ENCODE peak calls at places on chromosomes 12 and 14, in four cellular contexts. One of them, this sample, is unnamed.

GRCh38 chr12:116698131-116698495 is 39.8 kb downstream of the SPRING1 start:
- DNase-seq in endothelial cell of umbilical vein: no peak
- DNase-seq in fibroblast of the aortic adventitia: no peak
- DNase-seq in dorsolateral prefrontal cortex: no peak
- DNase-seq in this sample: no peak

GRCh38 chr14:60206837-60207533 is 41.8 kb upstream of the DHRS7 start:
- DNase-seq in endothelial cell of umbilical vein: no peak
- DNase-seq in fibroblast of the aortic adventitia: no peak
- DNase-seq in dorsolateral prefrontal cortex: no peak
- DNase-seq in this sample: no peak

GRCh38 chr14:47660158-47660557 is 15.2 kb downstream of the MDGA2 start:
- DNase-seq in endothelial cell of umbilical vein: no peak
- DNase-seq in fibroblast of the aortic adventitia: no peak
- DNase-seq in dorsolateral prefrontal cortex: no peak
- DNase-seq in this sample: no peak

GRCh38 chr12:130375296-130375695 is 37.6 kb downstream of the PIWIL1 start:
- DNase-seq in endothelial cell of umbilical vein: no peak
- DNase-seq in fibroblast of the aortic adventitia: no peak
- DNase-seq in dorsolateral prefrontal cortex: no peak
- DNase-seq in this sample: no peak

GRCh38 chr12:98738002-98738401 is 92.9 kb downstream of the APAF1 start:
- DNase-seq in endothelial cell of umbilical vein: peak; percentile 73
- DNase-seq in fibroblast of the aortic adventitia: no peak
- DNase-seq in dorsolateral prefrontal cortex: no peak
- DNase-seq in this sample: no peak

GRCh38 chr12:54287316-54288157 is 7.0 kb downstream of the HNRNPA1 start:
- DNase-seq in endothelial cell of umbilical vein: no peak
- DNase-seq in fibroblast of the aortic adventitia: peak; percentile 30
- DNase-seq in dorsolateral prefrontal cortex: no peak
- DNase-seq in this sample: peak; percentile 40

GRCh38 chr14:81199084-81199483 is 21.7 kb downstream of the GTF2A1 start:
- DNase-seq in endothelial cell of umbilical vein: no peak
- DNase-seq in fibroblast of the aortic adventitia: no peak
- DNase-seq in dorsolateral prefrontal cortex: no peak
- DNase-seq in this sample: no peak

GRCh38 chr12:70619471-70620152 is 17.6 kb downstream of the PTPRB start:
- DNase-seq in endothelial cell of umbilical vein: no peak
- DNase-seq in fibroblast of the aortic adventitia: peak; percentile 50
- DNase-seq in dorsolateral prefrontal cortex: no peak
- DNase-seq in this sample: peak; percentile 8

GRCh38 chr14:76887196-76887595 is 61.0 kb downstream of the LRRC74A start:
- DNase-seq in endothelial cell of umbilical vein: no peak
- DNase-seq in fibroblast of the aortic adventitia: peak; percentile 42
- DNase-seq in dorsolateral prefrontal cortex: peak; percentile 44
- DNase-seq in this sample: peak; percentile 76

GRCh38 chr12:82862876-82863649 is 176.4 kb downstream of the TMTC2 start:
- DNase-seq in endothelial cell of umbilical vein: no peak
- DNase-seq in fibroblast of the aortic adventitia: no peak
- DNase-seq in dorsolateral prefrontal cortex: no peak
- DNase-seq in this sample: peak; percentile 7

GRCh38 chr12:6843118-6843902 is 2.6 kb downstream of the GNB3 start:
- DNase-seq in endothelial cell of umbilical vein: no peak
- DNase-seq in fibroblast of the aortic adventitia: no peak
- DNase-seq in dorsolateral prefrontal cortex: no peak
- DNase-seq in this sample: no peak

GRCh38 chr12:110084314-110085015 is 36.1 kb upstream of the C12orf76 start:
- DNase-seq in endothelial cell of umbilical vein: no peak
- DNase-seq in fibroblast of the aortic adventitia: no peak
- DNase-seq in dorsolateral prefrontal cortex: no peak
- DNase-seq in this sample: no peak

GRCh38 chr12:23771230-23771949 is 178.1 kb downstream of the SOX5 start:
- DNase-seq in endothelial cell of umbilical vein: no peak
- DNase-seq in fibroblast of the aortic adventitia: peak; percentile 28
- DNase-seq in dorsolateral prefrontal cortex: peak; percentile 87
- DNase-seq in this sample: no peak

GRCh38 chr12:65740873-65741600 is 83.2 kb upstream of the HMGA2 start:
- DNase-seq in endothelial cell of umbilical vein: peak; percentile 82
- DNase-seq in fibroblast of the aortic adventitia: peak; percentile 68
- DNase-seq in dorsolateral prefrontal cortex: peak; percentile 24
- DNase-seq in this sample: peak; percentile 94

GRCh38 chr12:132711169-132711843 is 664 bp downstream of the PGAM5 start:
- DNase-seq in endothelial cell of umbilical vein: peak; percentile 40
- DNase-seq in fibroblast of the aortic adventitia: peak; percentile 23
- DNase-seq in dorsolateral prefrontal cortex: no peak
- DNase-seq in this sample: no peak

GRCh38 chr12:26269554-26270284 is 74.3 kb downstream of the SSPN start:
- DNase-seq in endothelial cell of umbilical vein: no peak
- DNase-seq in fibroblast of the aortic adventitia: no peak
- DNase-seq in dorsolateral prefrontal cortex: no peak
- DNase-seq in this sample: no peak

GRCh38 chr12:269216-269615 is 6.6 kb upstream of the SLC6A13 start:
- DNase-seq in endothelial cell of umbilical vein: no peak
- DNase-seq in fibroblast of the aortic adventitia: no peak
- DNase-seq in dorsolateral prefrontal cortex: peak; percentile 31
- DNase-seq in this sample: no peak

GRCh38 chr12:112836736-112837628 is 45.4 kb downstream of the RPH3A start:
- DNase-seq in endothelial cell of umbilical vein: peak; percentile 30
- DNase-seq in fibroblast of the aortic adventitia: peak; percentile 31
- DNase-seq in dorsolateral prefrontal cortex: no peak
- DNase-seq in this sample: peak; percentile 6

GRCh38 chr12:94229902-94230301 is 81.5 kb downstream of the PLXNC1 start:
- DNase-seq in endothelial cell of umbilical vein: no peak
- DNase-seq in fibroblast of the aortic adventitia: no peak
- DNase-seq in dorsolateral prefrontal cortex: no peak
- DNase-seq in this sample: no peak

GRCh38 chr12:65330341-65330740 is 51.9 kb downstream of the MSRB3 start:
- DNase-seq in endothelial cell of umbilical vein: peak; percentile 31
- DNase-seq in fibroblast of the aortic adventitia: no peak
- DNase-seq in dorsolateral prefrontal cortex: no peak
- DNase-seq in this sample: no peak

GRCh38 chr12:109879332-109880048 is 851 bp downstream of the GLTP start:
- DNase-seq in endothelial cell of umbilical vein: peak; percentile 33
- DNase-seq in fibroblast of the aortic adventitia: peak; percentile 26
- DNase-seq in dorsolateral prefrontal cortex: no peak
- DNase-seq in this sample: no peak

GRCh38 chr14:62451221-62451620 is 594.0 kb downstream of the KCNH5 start:
- DNase-seq in endothelial cell of umbilical vein: no peak
- DNase-seq in fibroblast of the aortic adventitia: no peak
- DNase-seq in dorsolateral prefrontal cortex: no peak
- DNase-seq in this sample: no peak

GRCh38 chr14:50763386-50764007 is 67.5 kb downstream of the NIN start:
- DNase-seq in endothelial cell of umbilical vein: no peak
- DNase-seq in fibroblast of the aortic adventitia: peak; percentile 15
- DNase-seq in dorsolateral prefrontal cortex: no peak
- DNase-seq in this sample: peak; percentile 88

GRCh38 chr12:47276253-47277070 is 196.7 kb upstream of the AMIGO2 start:
- DNase-seq in endothelial cell of umbilical vein: peak; percentile 54
- DNase-seq in fibroblast of the aortic adventitia: no peak
- DNase-seq in dorsolateral prefrontal cortex: no peak
- DNase-seq in this sample: peak; percentile 54

GRCh38 chr12:15767301-15767700 is 21.9 kb downstream of the EPS8 start:
- DNase-seq in endothelial cell of umbilical vein: no peak
- DNase-seq in fibroblast of the aortic adventitia: no peak
- DNase-seq in dorsolateral prefrontal cortex: no peak
- DNase-seq in this sample: no peak

GRCh38 chr14:99763527-99764221 is 29.5 kb upstream of the EML1 start:
- DNase-seq in endothelial cell of umbilical vein: no peak
- DNase-seq in fibroblast of the aortic adventitia: no peak
- DNase-seq in dorsolateral prefrontal cortex: no peak
- DNase-seq in this sample: no peak

GRCh38 chr14:95463173-95463901 is 53.1 kb downstream of the SYNE3 start:
- DNase-seq in endothelial cell of umbilical vein: peak; percentile 86
- DNase-seq in fibroblast of the aortic adventitia: peak; percentile 54
- DNase-seq in dorsolateral prefrontal cortex: no peak
- DNase-seq in this sample: no peak

GRCh38 chr12:17954788-17955187 is 135.2 kb downstream of the RERGL start:
- DNase-seq in endothelial cell of umbilical vein: no peak
- DNase-seq in fibroblast of the aortic adventitia: no peak
- DNase-seq in dorsolateral prefrontal cortex: no peak
- DNase-seq in this sample: no peak

GRCh38 chr14:24798911-24799310 is 164.9 kb upstream of the GZMB start:
- DNase-seq in endothelial cell of umbilical vein: no peak
- DNase-seq in fibroblast of the aortic adventitia: no peak
- DNase-seq in dorsolateral prefrontal cortex: no peak
- DNase-seq in this sample: no peak

GRCh38 chr14:25086081-25086480 is 36.1 kb upstream of the STXBP6 start:
- DNase-seq in endothelial cell of umbilical vein: no peak
- DNase-seq in fibroblast of the aortic adventitia: no peak
- DNase-seq in dorsolateral prefrontal cortex: no peak
- DNase-seq in this sample: no peak

GRCh38 chr12:58487280-58488141 is 432.8 kb downstream of the LRIG3 start:
- DNase-seq in endothelial cell of umbilical vein: no peak
- DNase-seq in fibroblast of the aortic adventitia: peak; percentile 69
- DNase-seq in dorsolateral prefrontal cortex: no peak
- DNase-seq in this sample: peak; percentile 82

GRCh38 chr14:88792572-88793258 is at the start of gene EML5:
- DNase-seq in endothelial cell of umbilical vein: peak; percentile 76
- DNase-seq in fibroblast of the aortic adventitia: peak; percentile 33
- DNase-seq in dorsolateral prefrontal cortex: peak; percentile 78
- DNase-seq in this sample: peak; percentile 51

GRCh38 chr14:40093800-40094199 is 661.6 kb upstream of the FBXO33 start:
- DNase-seq in endothelial cell of umbilical vein: no peak
- DNase-seq in fibroblast of the aortic adventitia: no peak
- DNase-seq in dorsolateral prefrontal cortex: no peak
- DNase-seq in this sample: no peak

GRCh38 chr14:40099316-40099715 is 667.1 kb upstream of the FBXO33 start:
- DNase-seq in endothelial cell of umbilical vein: no peak
- DNase-seq in fibroblast of the aortic adventitia: no peak
- DNase-seq in dorsolateral prefrontal cortex: no peak
- DNase-seq in this sample: no peak

GRCh38 chr14:40100544-40101196 is 668.4 kb upstream of the FBXO33 start:
- DNase-seq in endothelial cell of umbilical vein: no peak
- DNase-seq in fibroblast of the aortic adventitia: no peak
- DNase-seq in dorsolateral prefrontal cortex: no peak
- DNase-seq in this sample: no peak

GRCh38 chr14:40098468-40098867 is 666.2 kb upstream of the FBXO33 start:
- DNase-seq in endothelial cell of umbilical vein: no peak
- DNase-seq in fibroblast of the aortic adventitia: no peak
- DNase-seq in dorsolateral prefrontal cortex: no peak
- DNase-seq in this sample: no peak

DNA sequence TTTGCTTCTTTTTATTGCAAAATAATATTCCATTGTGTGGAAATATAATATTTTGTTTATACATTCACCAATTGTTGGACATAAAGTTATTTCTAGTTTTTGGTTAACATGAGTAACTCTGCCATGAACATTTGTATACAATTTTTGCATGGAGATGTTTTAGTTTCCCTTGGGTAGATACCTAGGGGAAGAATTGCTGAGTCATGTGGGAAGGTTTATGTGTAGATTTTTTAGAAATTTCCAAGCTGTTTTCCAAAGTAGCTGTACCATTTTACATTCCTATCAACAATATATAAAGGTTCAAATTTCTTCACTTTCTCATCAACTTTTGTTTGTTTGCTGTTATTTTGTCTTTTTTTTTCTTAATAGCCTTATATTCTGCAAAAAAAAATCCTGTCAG is 664.7 kb upstream of the FBXO33 start:
- DNase-seq in endothelial cell of umbilical vein: no peak
- DNase-seq in fibroblast of the aortic adventitia: no peak
- DNase-seq in dorsolateral prefrontal cortex: no peak
- DNase-seq in this sample: no peak
- TF ChIP-seq CTCF in endothelial cell of umbilical vein: no peak
- TF ChIP-seq CTCF in fibroblast of the aortic adventitia: no peak
- TF ChIP-seq CTCF in dorsolateral prefrontal cortex: no peak
- TF ChIP-seq CTCF in this sample: no peak

GRCh38 chr12:53182836-53183235 is 2.1 kb upstream of the CSAD start:
- DNase-seq in endothelial cell of umbilical vein: peak; percentile 26
- DNase-seq in fibroblast of the aortic adventitia: no peak
- DNase-seq in dorsolateral prefrontal cortex: no peak
- DNase-seq in this sample: no peak
- H3K4me3 ChIP-seq in endothelial cell of umbilical vein: no peak overlapping the region
- H3K4me3 ChIP-seq in fibroblast of the aortic adventitia: peak overlapping the region; percentile 81
- H3K4me3 ChIP-seq in dorsolateral prefrontal cortex: peak overlapping the region; percentile 75
- H3K4me3 ChIP-seq in this sample: peak overlapping the region; percentile 81

GRCh38 chr12:20801035-20801434 is 9.5 kb upstream of the SLCO1B3 start:
- DNase-seq in endothelial cell of umbilical vein: no peak
- DNase-seq in fibroblast of the aortic adventitia: no peak
- DNase-seq in dorsolateral prefrontal cortex: no peak
- DNase-seq in this sample: no peak

GRCh38 chr12:20792971-20793370 is 17.5 kb upstream of the SLCO1B3 start:
- DNase-seq in endothelial cell of umbilical vein: no peak
- DNase-seq in fibroblast of the aortic adventitia: no peak
- DNase-seq in dorsolateral prefrontal cortex: no peak
- DNase-seq in this sample: no peak

GRCh38 chr12:20800160-20800559 is 10.3 kb upstream of the SLCO1B3 start:
- DNase-seq in endothelial cell of umbilical vein: no peak
- DNase-seq in fibroblast of the aortic adventitia: no peak
- DNase-seq in dorsolateral prefrontal cortex: no peak
- DNase-seq in this sample: no peak

GRCh38 chr12:20798561-20798960 is 11.9 kb upstream of the SLCO1B3 start:
- DNase-seq in endothelial cell of umbilical vein: peak; percentile 59
- DNase-seq in fibroblast of the aortic adventitia: peak; percentile 14
- DNase-seq in dorsolateral prefrontal cortex: no peak
- DNase-seq in this sample: no peak
- TF ChIP-seq CTCF in endothelial cell of umbilical vein: peak; percentile 20
- TF ChIP-seq CTCF in fibroblast of the aortic adventitia: no peak
- TF ChIP-seq CTCF in dorsolateral prefrontal cortex: peak; percentile 50
- TF ChIP-seq CTCF in this sample: no peak

GRCh38 chr12:124296916-124297351 is 2.0 kb downstream of the RFLNA start:
- DNase-seq in endothelial cell of umbilical vein: peak; percentile 37
- DNase-seq in fibroblast of the aortic adventitia: no peak
- DNase-seq in dorsolateral prefrontal cortex: no peak
- DNase-seq in this sample: no peak

GRCh38 chr12:124297389-124297788 is 2.5 kb downstream of the RFLNA start:
- DNase-seq in endothelial cell of umbilical vein: no peak
- DNase-seq in fibroblast of the aortic adventitia: no peak
- DNase-seq in dorsolateral prefrontal cortex: no peak
- DNase-seq in this sample: no peak

GRCh38 chr12:124297856-124298255 is 3.0 kb downstream of the RFLNA start:
- DNase-seq in endothelial cell of umbilical vein: no peak
- DNase-seq in fibroblast of the aortic adventitia: no peak
- DNase-seq in dorsolateral prefrontal cortex: no peak
- DNase-seq in this sample: no peak

GRCh38 chr12:124295431-124296058 is 652 bp downstream of the RFLNA start:
- DNase-seq in endothelial cell of umbilical vein: no peak
- DNase-seq in fibroblast of the aortic adventitia: no peak
- DNase-seq in dorsolateral prefrontal cortex: no peak
- DNase-seq in this sample: no peak

DNA sequence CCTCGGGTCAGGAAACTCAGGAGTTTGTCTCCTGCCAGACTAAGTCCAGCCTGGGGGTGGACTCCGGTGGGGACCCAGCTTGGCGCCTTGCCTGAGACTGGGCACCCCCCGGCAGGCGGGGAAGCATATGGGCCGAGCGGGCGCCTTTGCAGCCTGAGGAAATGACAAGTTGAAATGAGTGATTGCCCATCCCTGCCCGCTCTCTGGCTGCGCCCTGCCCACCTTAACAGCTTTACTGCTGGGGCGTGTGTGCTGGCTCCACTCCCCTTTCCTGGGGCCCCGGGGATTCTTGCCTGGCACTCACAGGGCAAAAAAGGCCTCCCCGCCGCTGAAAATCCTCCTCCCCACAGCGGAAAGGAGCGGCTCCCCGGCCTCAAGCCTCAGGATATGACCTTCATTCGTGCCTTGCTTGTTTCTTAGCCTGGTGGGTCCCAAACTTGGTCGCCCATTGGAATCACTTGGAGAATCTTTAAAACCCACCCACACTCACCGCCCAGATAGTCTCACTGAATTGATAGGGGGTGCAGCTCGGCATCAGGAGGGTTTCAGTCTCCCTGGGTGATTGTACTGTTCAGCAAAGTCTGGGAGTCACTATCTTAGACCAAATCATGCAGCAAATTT is 1.5 kb downstream of the RFLNA start:
- DNase-seq in endothelial cell of umbilical vein: peak; percentile 37
- DNase-seq in fibroblast of the aortic adventitia: no peak
- DNase-seq in dorsolateral prefrontal cortex: no peak
- DNase-seq in this sample: no peak
- H3K4me3 ChIP-seq in endothelial cell of umbilical vein: peak overlapping the region; percentile 58
- H3K4me3 ChIP-seq in fibroblast of the aortic adventitia: no peak overlapping the region
- H3K4me3 ChIP-seq in dorsolateral prefrontal cortex: no peak overlapping the region
- H3K4me3 ChIP-seq in this sample: no peak overlapping the region

This sample was measured in foreskin fibroblast.